ENCODE peak calls at places on chromosomes 11 and 22, in eight cellular contexts. G is brain microvascular endothelial cell, P is hepatocyte, D is esophagus squamous epithelium, I is endothelial cell of umbilical vein, W is astrocyte, Z is pancreas, Q is Panc1. N is an unnamed sample. For H3K27me3, the result is how much of the 10 kb centered on the place peaks cover.

GRCh38 chr11:61783717-61784505 is 8.5 kb downstream of the TMEM258 start:
- DNase-seq in I (no peak), Z (no peak), Q (no peak), P (no peak), D (no peak), W (peak), G (peak), N (no peak)

GRCh38 chr11:492416-493226 is 14.4 kb downstream of the RNH1 start:
- DNase-seq in Z (no peak), I (no peak), Q (no peak), W (no peak), P (no peak), D (no peak), G (no peak), N (no peak)

GRCh38 chr11:93005239-93005638 is 35.8 kb downstream of the MTNR1B start:
- DNase-seq in W (peak), P (no peak), Z (no peak), I (no peak), Q (no peak), G (no peak), D (no peak), N (no peak)

GRCh38 chr22:45565973-45566372 is 63.3 kb downstream of the FBLN1 start:
- DNase-seq in I (no peak), W (no peak), Q (no peak), Z (no peak), D (no peak), P (no peak), G (no peak), N (no peak)

GRCh38 chr11:132050081-132050480 is 679.7 kb downstream of the NTM start:
- DNase-seq in P (no peak), I (no peak), G (no peak), Q (no peak), Z (no peak), D (no peak), W (no peak), N (no peak)

GRCh38 chr11:127017482-127017881 is 16.9 kb upstream of the KIRREL3 start:
- DNase-seq in Q (no peak), Z (no peak), P (peak), D (no peak), W (peak), G (peak), I (no peak), N (peak)

GRCh38 chr11:37511425-37511933 is 913.4 kb upstream of the RAG2 start:
- DNase-seq in G (no peak), I (no peak), Q (no peak), Z (no peak), D (no peak), P (no peak), W (peak), N (peak)

GRCh38 chr11:73151371-73151870 is 9.3 kb upstream of the FCHSD2 start:
- DNase-seq in P (no peak), G (no peak), Q (no peak), D (no peak), I (no peak), W (no peak), Z (no peak), N (no peak)

GRCh38 chr11:33039274-33040126 is at the start of gene TCP11L1:
- DNase-seq in P (peak), Q (peak), W (peak), G (peak), I (peak), Z (peak), D (peak), N (no peak)

GRCh38 chr11:60831143-60831500 is 10.8 kb upstream of the CCDC86 start:
- DNase-seq in Q (peak), W (peak), D (peak), Z (peak), I (peak), P (peak), G (peak), N (no peak)

GRCh38 chr22:49767355-49768062 is 60.2 kb downstream of the BRD1 start:
- DNase-seq in P (peak), Q (peak), Z (peak), G (peak), D (no peak), I (peak), W (peak), N (no peak)

GRCh38 chr22:39520874-39521857 is 804 bp downstream of the ATF4 start:
- DNase-seq in Q (no peak), Z (peak), G (peak), I (peak), W (peak), P (peak), D (no peak), N (no peak)

GRCh38 chr11:9600651-9601040 is 27.2 kb downstream of the WEE1 start:
- DNase-seq in P (peak), W (peak), Z (no peak), G (no peak), Q (no peak), D (no peak), I (no peak), N (no peak)

GRCh38 chr11:104764718-104765045 is 133.6 kb downstream of the CASP12 start:
- DNase-seq in W (peak), Q (no peak), G (no peak), D (no peak), Z (no peak), I (peak), P (no peak), N (no peak)

GRCh38 chr22:40325315-40325714 is 21.0 kb upstream of the ADSL start:
- DNase-seq in I (no peak), W (no peak), Z (no peak), D (no peak), P (no peak), Q (no peak), G (no peak), N (no peak)

GRCh38 chr22:31449521-31449920 is 40.1 kb downstream of the EIF4ENIF1 start:
- DNase-seq in D (no peak), W (no peak), Q (no peak), Z (no peak), P (no peak), I (no peak), G (no peak), N (no peak)

GRCh38 chr11:1844221-1845094 is 5.7 kb downstream of the TNNI2 start:
- DNase-seq in I (no peak), D (no peak), P (peak), G (no peak), Q (no peak), W (no peak), Z (no peak), N (no peak)

GRCh38 chr11:85752890-85753581 is 57.9 kb downstream of the SYTL2 start:
- DNase-seq in D (no peak), Q (no peak), Z (no peak), P (no peak), W (no peak), I (peak), G (no peak), N (no peak)

GRCh38 chr11:18259259-18259658 is 6.8 kb upstream of the SAA1 start:
- DNase-seq in Q (no peak), G (no peak), I (no peak), W (no peak), D (no peak), Z (no peak), P (no peak), N (no peak)

GRCh38 chr11:115548878-115549528 is 44.8 kb upstream of the CADM1 start:
- DNase-seq in Z (no peak), P (peak), W (no peak), D (no peak), G (no peak), I (no peak), Q (no peak), N (no peak)

GRCh38 chr11:34145847-34146381 is 40.5 kb downstream of the NAT10 start:
- DNase-seq in P (no peak), Q (no peak), D (no peak), I (no peak), W (no peak), G (no peak), Z (no peak), N (no peak)

GRCh38 chr11:131154329-131154728 is 216.1 kb upstream of the NTM start:
- DNase-seq in P (no peak), D (no peak), Z (no peak), I (no peak), W (no peak), G (no peak), Q (no peak), N (no peak)

GRCh38 chr11:125494033-125494364 is 2.1 kb downstream of the FEZ1 start:
- DNase-seq in Q (no peak), P (no peak), W (no peak), G (no peak), D (no peak), Z (no peak), I (no peak), N (no peak)

GRCh38 chr11:235180-235997 is 753 bp downstream of the SIRT3 start:
- DNase-seq in I (no peak), Z (peak), W (no peak), G (no peak), P (no peak), Q (no peak), D (no peak), N (no peak)

GRCh38 chr11:43738600-43739409 is 58.3 kb downstream of the HSD17B12 start:
- DNase-seq in W (peak), Z (no peak), P (peak), Q (no peak), I (no peak), D (no peak), G (peak), N (peak)

DNA sequence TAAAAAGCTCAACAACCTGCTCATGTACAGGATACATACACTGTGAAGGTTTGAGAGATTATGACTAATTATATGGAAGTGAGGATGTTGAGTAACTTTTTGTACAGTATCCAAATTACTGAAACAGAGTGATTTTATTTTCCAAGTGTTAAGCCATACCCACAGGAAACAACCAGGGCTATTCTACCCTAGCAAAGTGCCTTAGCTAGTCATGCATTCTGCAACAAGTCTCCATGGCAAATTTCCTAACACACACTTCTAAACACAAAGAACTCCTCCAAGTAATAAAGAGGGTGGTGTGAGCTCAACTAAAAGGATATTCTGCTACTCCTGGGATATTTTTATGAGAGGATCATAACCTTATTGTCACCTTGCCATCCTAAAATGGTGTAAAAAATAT is 4.4 kb downstream of the LGR4 start:
- DNase-seq in Z (no peak), I (peak), P (peak), D (no peak), Q (no peak), G (no peak), W (peak), N (peak)
- H3K4me3 ChIP-seq in Z (peak), I (no peak), P (no peak), D (no peak), Q (peak), G (no peak), W (no peak), N (no peak)

GRCh38 chr22:28187612-28188011 is 268.6 kb upstream of the PITPNB start:
- DNase-seq in G (no peak), P (no peak), I (no peak), Z (no peak), Q (no peak), D (no peak), W (no peak), N (no peak)

GRCh38 chr22:28183078-28183870 is 264.2 kb upstream of the PITPNB start:
- DNase-seq in G (no peak), Z (no peak), I (no peak), D (no peak), Q (no peak), P (no peak), W (no peak), N (no peak)

GRCh38 chr22:28185130-28185529 is 266.1 kb upstream of the PITPNB start:
- DNase-seq in I (no peak), Z (no peak), D (no peak), W (no peak), Q (no peak), G (no peak), P (no peak), N (no peak)

GRCh38 chr22:28188480-28188879 is 269.4 kb upstream of the PITPNB start:
- DNase-seq in G (no peak), P (no peak), I (no peak), W (no peak), D (no peak), Q (no peak), Z (no peak), N (no peak)

DNA sequence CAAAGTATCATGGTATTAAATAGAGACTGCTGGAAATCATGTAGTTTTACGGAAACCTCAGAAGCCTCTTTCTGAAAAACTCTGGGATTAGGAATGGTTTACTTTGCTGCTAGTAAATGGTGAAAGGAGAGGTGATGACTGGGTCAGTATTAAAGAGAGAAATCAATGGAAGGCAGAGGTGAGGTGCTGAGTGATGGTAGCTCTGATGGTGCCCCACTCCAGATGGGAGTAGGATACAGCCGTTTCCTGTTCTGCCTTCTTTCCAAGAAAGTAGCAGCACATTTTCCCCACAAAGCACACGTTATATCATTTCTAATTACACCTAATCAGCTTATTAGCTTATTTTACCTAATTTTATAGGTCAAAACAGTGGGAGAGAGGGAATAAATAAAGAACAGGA is 267.6 kb upstream of the PITPNB start:
- DNase-seq in G (no peak), I (peak), P (no peak), Q (no peak), Z (no peak), W (no peak), D (no peak), N (no peak)
- H3K27me3 ChIP-seq in G (under half), I (under half), P (under half), Q (under half), Z (under half), W (under half), D (under half), N (under half)

DNA sequence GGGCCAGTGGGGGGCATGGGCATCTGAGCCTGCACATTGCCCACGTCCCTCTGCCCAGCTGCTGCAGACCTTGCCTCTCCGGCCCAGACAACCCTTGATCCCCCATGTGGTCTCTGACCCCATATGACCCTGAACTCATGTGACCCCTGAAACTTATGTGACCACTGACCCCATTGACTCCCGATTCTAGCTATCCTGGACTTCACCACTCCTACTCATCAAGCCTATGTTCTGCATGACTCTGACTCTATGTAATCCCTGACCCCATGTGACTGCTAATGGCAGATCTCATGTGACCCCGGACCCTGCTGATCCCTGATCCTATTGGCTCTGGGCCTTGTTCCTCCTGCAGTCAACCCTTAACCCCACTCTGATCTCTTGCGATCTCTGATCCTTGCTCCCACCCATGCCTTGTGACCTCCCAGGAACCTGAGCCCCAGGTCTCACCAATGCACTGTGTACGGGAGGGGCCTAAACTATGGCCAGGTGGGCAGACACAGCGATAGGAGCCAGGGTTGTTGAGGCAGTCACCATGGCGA is 5.7 kb downstream of the LTBP3 start:
- DNase-seq in D (no peak), W (no peak), Q (no peak), Z (no peak), G (no peak), I (no peak), P (no peak), N (no peak)
- TF ChIP-seq CTCF in D (peak), W (no peak), Q (no peak), Z (no peak), G (no peak), I (no peak), P (no peak), N (no peak)

GRCh38 chr11:64746486-64746885 is 2.5 kb upstream of the RASGRP2 start:
- DNase-seq in G (no peak), I (no peak), Q (no peak), P (no peak), W (no peak), D (no peak), Z (no peak), N (no peak)
- H3K4me3 ChIP-seq in G (no peak), I (no peak), Q (no peak), P (no peak), W (no peak), D (no peak), Z (no peak), N (no peak)

N was measured in BJ.